ENCODE peak calls at places on chromosome 13, in eight cellular contexts. E, L, C, J, G, Q, B and K are unnamed samples.

GRCh38 chr13:77207943-77208342 is 119.0 kb downstream of the MYCBP2 start:
- DNase-seq in E (no peak), L (peak; percentile 74), C (no peak), J (no peak), G (no peak), Q (peak; percentile 92), B (no peak), K (no peak)

GRCh38 chr13:41231786-41232185 is 31.6 kb downstream of the MTRF1 start:
- DNase-seq in E (peak; percentile 56), L (no peak), C (no peak), J (no peak), G (peak; percentile 62), Q (peak; percentile 21), B (peak; percentile 62), K (no peak)

GRCh38 chr13:73880365-73880764 is 253.8 kb downstream of the KLF12 start:
- DNase-seq in E (no peak), L (no peak), C (no peak), J (no peak), G (no peak), Q (peak; percentile 67), B (no peak), K (no peak)

GRCh38 chr13:64090311-64090710 is 2674.7 kb upstream of the PCDH20 start:
- DNase-seq in E (no peak), L (no peak), C (no peak), J (no peak), G (no peak), Q (no peak), B (no peak), K (no peak)

GRCh38 chr13:111304603-111305289 is 15.7 kb upstream of the TEX29 start:
- DNase-seq in E (no peak), L (no peak), C (no peak), J (no peak), G (no peak), Q (no peak), B (no peak), K (no peak)

GRCh38 chr13:20407759-20408158 is 117.9 kb downstream of the CRYL1 start:
- DNase-seq in E (no peak), L (no peak), C (no peak), J (no peak), G (no peak), Q (no peak), B (no peak), K (no peak)

GRCh38 chr13:26839682-26840081 is 79.1 kb upstream of the GPR12 start:
- DNase-seq in E (no peak), L (no peak), C (no peak), J (no peak), G (no peak), Q (no peak), B (no peak), K (no peak)

GRCh38 chr13:95862401-95862800 is 185.5 kb downstream of the DNAJC3 start:
- DNase-seq in E (no peak), L (no peak), C (no peak), J (no peak), G (no peak), Q (no peak), B (no peak), K (no peak)

GRCh38 chr13:46679369-46680180 is 117.4 kb downstream of the ESD start:
- DNase-seq in E (peak; percentile 39), L (peak; percentile 91), C (peak; percentile 55), J (no peak), G (no peak), Q (peak; percentile 32), B (no peak), K (peak; percentile 19)

GRCh38 chr13:57123660-57124059 is 17.1 kb upstream of the PRR20A start:
- DNase-seq in E (no peak), L (no peak), C (no peak), J (no peak), G (no peak), Q (peak; percentile 3), B (no peak), K (peak; percentile 64)

GRCh38 chr13:109145631-109146030 is 516.2 kb downstream of the MYO16 start:
- DNase-seq in E (peak; percentile 66), L (peak; percentile 91), C (no peak), J (no peak), G (peak; percentile 67), Q (peak; percentile 64), B (no peak), K (no peak)

GRCh38 chr13:34567558-34567957 is 374.5 kb upstream of the NBEA start:
- DNase-seq in E (no peak), L (no peak), C (no peak), J (no peak), G (no peak), Q (no peak), B (no peak), K (no peak)

GRCh38 chr13:20831254-20831653 is 57.5 kb upstream of the EEF1AKMT1 start:
- DNase-seq in E (no peak), L (no peak), C (no peak), J (no peak), G (no peak), Q (no peak), B (no peak), K (no peak)

GRCh38 chr13:79901336-79901735 is 420.4 kb downstream of the NDFIP2 start:
- DNase-seq in E (no peak), L (peak; percentile 15), C (no peak), J (no peak), G (no peak), Q (peak; percentile 27), B (no peak), K (no peak)

GRCh38 chr13:84645196-84646071 is 763.2 kb upstream of the SLITRK1 start:
- DNase-seq in E (no peak), L (peak; percentile 86), C (no peak), J (no peak), G (no peak), Q (peak; percentile 92), B (no peak), K (peak; percentile 29)

GRCh38 chr13:110521946-110522345 is 39.6 kb downstream of the RAB20 start:
- DNase-seq in E (no peak), L (no peak), C (no peak), J (no peak), G (peak; percentile 40), Q (no peak), B (peak; percentile 68), K (no peak)

GRCh38 chr13:22375151-22375550 is 704.3 kb downstream of the FGF9 start:
- DNase-seq in E (no peak), L (no peak), C (no peak), J (no peak), G (no peak), Q (no peak), B (no peak), K (no peak)

GRCh38 chr13:28031929-28032328 is 43.4 kb upstream of the URAD start:
- DNase-seq in E (no peak), L (no peak), C (no peak), J (no peak), G (no peak), Q (no peak), B (no peak), K (no peak)
- H3K4me3 ChIP-seq in E (no peak overlapping the region), L (no peak overlapping the region), C (no peak overlapping the region), J (no peak overlapping the region), G (no peak overlapping the region), Q (no peak overlapping the region), B (no peak overlapping the region), K (no peak overlapping the region)

DNA sequence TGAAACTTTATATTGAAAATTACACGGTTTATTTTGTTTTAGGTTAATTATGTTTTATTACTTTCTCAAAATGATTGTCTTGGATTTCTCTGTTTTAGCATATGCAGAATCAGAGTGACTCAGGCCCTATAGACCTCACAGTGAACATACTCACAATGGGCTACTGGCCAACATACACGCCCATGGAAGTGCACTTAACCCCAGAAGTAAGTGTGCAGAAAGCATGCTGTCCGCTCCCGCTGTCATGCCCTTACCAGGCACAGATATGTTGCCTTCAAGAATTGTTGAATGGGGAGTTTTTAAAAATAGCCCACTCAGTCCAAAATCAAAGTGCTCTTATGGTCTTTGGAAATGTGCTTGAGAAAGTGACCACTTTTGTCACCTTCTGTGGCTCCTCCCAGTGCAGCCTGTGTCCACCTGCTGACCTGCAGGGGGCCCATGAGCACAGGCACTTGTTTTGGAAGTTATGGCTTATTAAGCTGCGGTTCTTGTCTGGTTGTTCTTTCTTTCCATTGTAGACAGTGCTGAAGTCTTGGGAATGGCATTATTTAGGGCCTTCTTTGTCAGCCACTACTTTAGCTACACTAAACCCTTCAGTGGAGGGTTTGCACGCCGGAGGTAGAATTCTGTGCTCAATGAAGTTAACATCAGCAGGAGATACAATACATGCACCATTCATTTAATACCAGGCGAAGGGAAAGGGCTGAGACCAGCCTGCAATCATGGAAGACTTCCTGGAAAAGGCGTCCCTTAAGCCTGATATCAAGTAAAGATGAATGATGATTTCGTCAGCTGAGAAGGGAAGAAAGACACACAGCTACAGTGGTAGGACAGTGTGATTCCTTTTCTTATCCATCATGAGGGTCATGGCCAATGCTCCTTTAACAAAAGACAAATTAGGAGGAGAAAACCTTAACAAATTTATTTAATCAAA is 36.7 kb downstream of the CUL4A start:
- DNase-seq in E (no peak), L (no peak), C (no peak), J (no peak), G (no peak), Q (no peak), B (no peak), K (no peak)
- H3K36me3 ChIP-seq in E (no peaks in the 10 kb centered on the region), L (peaks cover 97% of the 10 kb centered on the region), C (peaks cover 9% of the 10 kb centered on the region), J (peaks cover 26% of the 10 kb centered on the region), G (peaks cover 82% of the 10 kb centered on the region), Q (peaks cover 29% of the 10 kb centered on the region), B (peaks cover 99% of the 10 kb centered on the region), K (peaks cover 79% of the 10 kb centered on the region)

GRCh38 chr13:42992585-42993122 is 613 bp upstream of the EPSTI1 start:
- DNase-seq in E (no peak), L (no peak), C (no peak), J (no peak), G (no peak), Q (no peak), B (no peak), K (no peak)
- H3K4me3 ChIP-seq in E (peak overlapping the region; percentile 60), L (peak overlapping the region; percentile 86), C (peak overlapping the region; percentile 60), J (peak overlapping the region; percentile 87), G (peak overlapping the region; percentile 73), Q (peak overlapping the region; percentile 63), B (peak overlapping the region; percentile 76), K (peak overlapping the region; percentile 59)

GRCh38 chr13:50033696-50034095 is 18.5 kb downstream of the KCNRG start:
- DNase-seq in E (no peak), L (peak; percentile 62), C (no peak), J (no peak), G (no peak), Q (peak; percentile 55), B (no peak), K (no peak)
- H3K36me3 ChIP-seq in E (no peaks in the 10 kb centered on the region), L (peaks cover 3% of the 10 kb centered on the region), C (no peaks in the 10 kb centered on the region), J (no peaks in the 10 kb centered on the region), G (no peaks in the 10 kb centered on the region), Q (no peaks in the 10 kb centered on the region), B (no peaks in the 10 kb centered on the region), K (peaks cover 4% of the 10 kb centered on the region)

DNA sequence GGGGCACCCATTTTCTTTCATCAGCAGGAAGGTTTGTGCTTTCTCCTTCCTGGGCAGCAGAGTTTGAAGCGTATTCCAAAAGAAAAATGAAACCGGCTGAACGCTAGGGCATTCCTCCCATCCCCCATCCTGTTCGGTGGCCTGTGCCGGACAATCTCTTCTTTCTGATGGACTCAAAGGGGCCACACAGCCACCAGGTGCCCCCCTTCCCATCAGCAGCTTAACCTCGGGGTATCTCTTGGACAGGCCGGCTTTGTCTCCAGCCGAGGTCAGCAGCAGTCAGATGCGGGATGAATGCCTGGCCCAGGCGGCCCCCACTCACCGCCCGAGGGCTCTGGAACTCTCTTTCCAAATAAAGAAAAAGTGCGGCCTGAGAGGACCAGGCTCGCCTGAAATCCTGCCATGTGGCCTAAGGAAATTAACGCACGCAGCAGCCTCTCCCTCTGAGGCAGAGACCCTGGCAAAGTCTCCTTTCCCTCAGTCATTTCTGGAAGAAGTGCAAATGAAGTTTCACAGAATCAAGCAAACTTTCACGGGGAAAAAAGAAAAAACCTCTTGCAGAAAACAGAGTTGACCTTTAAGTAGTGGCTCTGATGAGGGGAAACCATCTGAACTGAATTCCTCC is 67.8 kb downstream of the RASA3 start:
- DNase-seq in E (no peak), L (peak; percentile 71), C (peak; percentile 53), J (peak; percentile 63), G (peak; percentile 63), Q (peak; percentile 35), B (peak; percentile 47), K (peak; percentile 51)
- H3K4me3 ChIP-seq in E (no peak overlapping the region), L (peak overlapping the region; percentile 76), C (peak overlapping the region; percentile 36), J (peak overlapping the region; percentile 66), G (peak overlapping the region; percentile 38), Q (peak overlapping the region; percentile 45), B (peak overlapping the region; percentile 44), K (peak overlapping the region; percentile 37)